ENCODE peak calls at places on chromosomes 11 and 22, in nine cellular contexts. Y, S, U, N, M, O, F, E and K are unnamed samples.

GRCh38 chr22:32696089-32696488 is 105.4 kb upstream of the TIMP3 start:
- DNase-seq in U (no peak), N (no peak), O (no peak), F (no peak), E (no peak), Y (no peak), S (no peak), M (no peak), K (no peak)

GRCh38 chr11:8581300-8581699 is 12.7 kb downstream of the STK33 start:
- DNase-seq in F (no peak), E (no peak), O (peak), U (no peak), S (no peak), Y (no peak), N (no peak), M (no peak), K (no peak)

GRCh38 chr22:36982136-36982535 is 37.1 kb downstream of the TST start:
- DNase-seq in F (no peak), E (no peak), Y (peak), S (no peak), M (no peak), N (no peak), O (no peak), U (no peak), K (no peak)

GRCh38 chr11:108973402-108974119 is 308.7 kb downstream of the DDX10 start:
- DNase-seq in O (peak), E (no peak), F (no peak), N (peak), Y (no peak), U (no peak), S (no peak), M (no peak), K (peak)

GRCh38 chr22:24170189-24170588 is 11.1 kb upstream of the SUSD2 start:
- DNase-seq in E (no peak), F (no peak), S (no peak), O (no peak), N (no peak), Y (no peak), M (no peak), U (no peak), K (no peak)

GRCh38 chr11:126173257-126173656 is 38.2 kb downstream of the RPUSD4 start:
- DNase-seq in M (no peak), U (no peak), S (no peak), N (no peak), Y (no peak), F (no peak), O (no peak), E (no peak), K (no peak)

GRCh38 chr11:129767827-129768226 is 47.8 kb upstream of the TMEM45B start:
- DNase-seq in N (no peak), O (no peak), E (no peak), S (no peak), Y (no peak), F (no peak), M (no peak), U (no peak), K (no peak)

GRCh38 chr11:84612645-84613044 is 1014.5 kb downstream of the DLG2 start:
- DNase-seq in U (no peak), F (no peak), S (no peak), M (no peak), E (no peak), N (no peak), O (no peak), Y (no peak), K (no peak)

GRCh38 chr11:56331861-56332491 is 13.9 kb upstream of the OR8K1 start:
- DNase-seq in E (no peak), F (no peak), S (no peak), U (no peak), M (no peak), Y (no peak), N (no peak), O (no peak), K (no peak)

GRCh38 chr22:40325315-40325714 is 21.0 kb upstream of the ADSL start:
- DNase-seq in M (no peak), O (no peak), U (peak), S (peak), N (no peak), F (no peak), E (no peak), Y (no peak), K (no peak)

GRCh38 chr22:47337161-47337621 is 574.7 kb downstream of the TBC1D22A start:
- DNase-seq in F (no peak), O (peak), E (no peak), S (no peak), M (no peak), U (no peak), N (peak), Y (peak), K (peak)

GRCh38 chr11:73226297-73227006 is 8.4 kb downstream of the P2RY2 start:
- DNase-seq in U (no peak), E (no peak), Y (no peak), M (no peak), N (no peak), F (no peak), S (no peak), O (no peak), K (no peak)